ENCODE peak calls at places on chromosomes 11 and 22, in five cellular contexts. One of them, this sample, is unnamed.

GRCh38 chr11:45556851-45557707 is 108.3 kb downstream of the CHST1 start:
- DNase-seq in astrocyte of the cerebellum: no peak
- DNase-seq in nephron progenitor cell: no peak
- DNase-seq in ovary: no peak
- DNase-seq in pancreas: no peak
- DNase-seq in this sample: no peak

GRCh38 chr22:36946436-36947158 is 33.2 kb downstream of the CSF2RB start:
- DNase-seq in pancreas: no peak
- DNase-seq in nephron progenitor cell: no peak
- DNase-seq in ovary: no peak
- DNase-seq in astrocyte of the cerebellum: no peak
- DNase-seq in this sample: peak; percentile 36

GRCh38 chr11:68927280-68928107 is 23.8 kb downstream of the IGHMBP2 start:
- DNase-seq in pancreas: no peak
- DNase-seq in nephron progenitor cell: no peak
- DNase-seq in astrocyte of the cerebellum: no peak
- DNase-seq in ovary: peak; percentile 54
- DNase-seq in this sample: peak; percentile 69

GRCh38 chr11:114196994-114197702 is 99.1 kb upstream of the NNMT start:
- DNase-seq in ovary: no peak
- DNase-seq in nephron progenitor cell: no peak
- DNase-seq in astrocyte of the cerebellum: no peak
- DNase-seq in pancreas: no peak
- DNase-seq in this sample: no peak

GRCh38 chr11:128627666-128628342 is 40.4 kb upstream of the ETS1 start:
- DNase-seq in pancreas: no peak
- DNase-seq in astrocyte of the cerebellum: no peak
- DNase-seq in ovary: no peak
- DNase-seq in nephron progenitor cell: no peak
- DNase-seq in this sample: peak; percentile 45

GRCh38 chr22:31650391-31650790 is 11.6 kb downstream of the PISD start:
- DNase-seq in ovary: no peak
- DNase-seq in astrocyte of the cerebellum: peak; percentile 47
- DNase-seq in nephron progenitor cell: no peak
- DNase-seq in pancreas: no peak
- DNase-seq in this sample: no peak

GRCh38 chr11:109553284-109553683 is 131.3 kb downstream of the C11orf87 start:
- DNase-seq in pancreas: no peak
- DNase-seq in ovary: no peak
- DNase-seq in astrocyte of the cerebellum: no peak
- DNase-seq in nephron progenitor cell: no peak
- DNase-seq in this sample: no peak

GRCh38 chr22:17587631-17588030 is 24.3 kb downstream of the SLC25A18 start:
- DNase-seq in ovary: peak; percentile 1
- DNase-seq in nephron progenitor cell: no peak
- DNase-seq in pancreas: no peak
- DNase-seq in astrocyte of the cerebellum: no peak
- DNase-seq in this sample: no peak

GRCh38 chr22:48644108-48644507 is 1183.6 kb downstream of the BRD1 start:
- DNase-seq in astrocyte of the cerebellum: no peak
- DNase-seq in pancreas: no peak
- DNase-seq in nephron progenitor cell: no peak
- DNase-seq in ovary: peak; percentile 48
- DNase-seq in this sample: no peak

GRCh38 chr11:67607507-67607906 is 771 bp downstream of the NDUFV1 start:
- DNase-seq in nephron progenitor cell: no peak
- DNase-seq in astrocyte of the cerebellum: no peak
- DNase-seq in pancreas: no peak
- DNase-seq in ovary: no peak
- DNase-seq in this sample: no peak

GRCh38 chr11:8679006-8679405 is 3.5 kb downstream of the TRIM66 start:
- DNase-seq in pancreas: no peak
- DNase-seq in ovary: no peak
- DNase-seq in astrocyte of the cerebellum: no peak
- DNase-seq in nephron progenitor cell: no peak
- DNase-seq in this sample: no peak

GRCh38 chr11:107810875-107811274 is 47.7 kb downstream of the SLC35F2 start:
- DNase-seq in nephron progenitor cell: no peak
- DNase-seq in astrocyte of the cerebellum: no peak
- DNase-seq in pancreas: no peak
- DNase-seq in ovary: no peak
- DNase-seq in this sample: no peak

GRCh38 chr11:21975242-21975641 is 217.6 kb upstream of the ANO5 start:
- DNase-seq in nephron progenitor cell: no peak
- DNase-seq in astrocyte of the cerebellum: no peak
- DNase-seq in pancreas: no peak
- DNase-seq in ovary: no peak
- DNase-seq in this sample: no peak

GRCh38 chr22:28989484-28989883 is 72.1 kb downstream of the C22orf31 start:
- DNase-seq in ovary: no peak
- DNase-seq in astrocyte of the cerebellum: no peak
- DNase-seq in pancreas: no peak
- DNase-seq in nephron progenitor cell: no peak
- DNase-seq in this sample: no peak

GRCh38 chr11:103368151-103368550 is 258.9 kb downstream of the DYNC2H1 start:
- DNase-seq in ovary: no peak
- DNase-seq in pancreas: no peak
- DNase-seq in astrocyte of the cerebellum: no peak
- DNase-seq in nephron progenitor cell: no peak
- DNase-seq in this sample: no peak

GRCh38 chr11:61908730-61909622 is 8.4 kb downstream of the RAB3IL1 start:
- DNase-seq in astrocyte of the cerebellum: no peak
- DNase-seq in pancreas: no peak
- DNase-seq in nephron progenitor cell: peak; percentile 52
- DNase-seq in ovary: peak; percentile 69
- DNase-seq in this sample: no peak

GRCh38 chr11:34630544-34630943 is 9.7 kb downstream of the EHF start:
- DNase-seq in astrocyte of the cerebellum: no peak
- DNase-seq in nephron progenitor cell: no peak
- DNase-seq in ovary: no peak
- DNase-seq in pancreas: no peak
- DNase-seq in this sample: no peak

GRCh38 chr11:47394322-47395224 is 13.8 kb upstream of the SLC39A13 start:
- DNase-seq in ovary: no peak
- DNase-seq in nephron progenitor cell: no peak
- DNase-seq in pancreas: no peak
- DNase-seq in astrocyte of the cerebellum: no peak
- DNase-seq in this sample: peak; percentile 87

GRCh38 chr11:72127923-72128322 is 7.6 kb upstream of the FOLR3 start:
- DNase-seq in nephron progenitor cell: no peak
- DNase-seq in astrocyte of the cerebellum: no peak
- DNase-seq in ovary: no peak
- DNase-seq in pancreas: no peak
- DNase-seq in this sample: no peak

GRCh38 chr22:26431151-26431995 is 2.3 kb downstream of the ASPHD2 start:
- DNase-seq in astrocyte of the cerebellum: no peak
- DNase-seq in nephron progenitor cell: no peak
- DNase-seq in ovary: no peak
- DNase-seq in pancreas: no peak
- DNase-seq in this sample: peak; percentile 53

GRCh38 chr22:37909756-37910155 is 3.7 kb downstream of the MICALL1 start:
- DNase-seq in astrocyte of the cerebellum: no peak
- DNase-seq in pancreas: no peak
- DNase-seq in nephron progenitor cell: no peak
- DNase-seq in ovary: no peak
- DNase-seq in this sample: no peak

GRCh38 chr11:61751384-61751783 is 1.1 kb upstream of the MYRF start:
- DNase-seq in pancreas: no peak
- DNase-seq in ovary: peak; percentile 56
- DNase-seq in astrocyte of the cerebellum: no peak
- DNase-seq in nephron progenitor cell: no peak
- DNase-seq in this sample: no peak

GRCh38 chr22:24428751-24429410 is 1.5 kb downstream of the ADORA2A start:
- DNase-seq in ovary: no peak
- DNase-seq in pancreas: no peak
- DNase-seq in nephron progenitor cell: no peak
- DNase-seq in astrocyte of the cerebellum: no peak
- DNase-seq in this sample: no peak

GRCh38 chr11:71436861-71437260 is 11.3 kb downstream of the DHCR7 start:
- DNase-seq in nephron progenitor cell: no peak
- DNase-seq in pancreas: no peak
- DNase-seq in ovary: no peak
- DNase-seq in astrocyte of the cerebellum: no peak
- DNase-seq in this sample: no peak

GRCh38 chr11:14902650-14903350 is 10.8 kb upstream of the CYP2R1 start:
- DNase-seq in nephron progenitor cell: no peak
- DNase-seq in astrocyte of the cerebellum: no peak
- DNase-seq in pancreas: no peak
- DNase-seq in ovary: no peak
- DNase-seq in this sample: no peak

GRCh38 chr22:31585161-31585859 is 76.7 kb downstream of the PISD start:
- DNase-seq in nephron progenitor cell: no peak
- DNase-seq in astrocyte of the cerebellum: no peak
- DNase-seq in ovary: no peak
- DNase-seq in pancreas: no peak
- DNase-seq in this sample: no peak

GRCh38 chr11:130840683-130841082 is 75.6 kb downstream of the SNX19 start:
- DNase-seq in ovary: no peak
- DNase-seq in pancreas: no peak
- DNase-seq in nephron progenitor cell: no peak
- DNase-seq in astrocyte of the cerebellum: no peak
- DNase-seq in this sample: no peak

GRCh38 chr11:65187146-65187675 is 5.5 kb downstream of the CAPN1 start:
- DNase-seq in pancreas: no peak
- DNase-seq in nephron progenitor cell: no peak
- DNase-seq in ovary: peak; percentile 11
- DNase-seq in astrocyte of the cerebellum: no peak
- DNase-seq in this sample: no peak

GRCh38 chr11:12168114-12168513 is 57.7 kb downstream of the MICAL2 start:
- DNase-seq in pancreas: no peak
- DNase-seq in ovary: no peak
- DNase-seq in nephron progenitor cell: no peak
- DNase-seq in astrocyte of the cerebellum: no peak
- DNase-seq in this sample: no peak

GRCh38 chr22:37639070-37639760 is at the start of gene SH3BP1:
- DNase-seq in astrocyte of the cerebellum: no peak
- DNase-seq in nephron progenitor cell: peak; percentile 85
- DNase-seq in pancreas: peak; percentile 41
- DNase-seq in ovary: peak; percentile 62
- DNase-seq in this sample: peak; percentile 81

GRCh38 chr11:109877043-109877442 is 216.1 kb upstream of the ZC3H12C start:
- DNase-seq in nephron progenitor cell: peak; percentile 7
- DNase-seq in ovary: no peak
- DNase-seq in astrocyte of the cerebellum: no peak
- DNase-seq in pancreas: no peak
- DNase-seq in this sample: no peak

GRCh38 chr11:36454991-36455611 is 55.0 kb downstream of the TRAF6 start:
- DNase-seq in astrocyte of the cerebellum: no peak
- DNase-seq in ovary: peak; percentile 44
- DNase-seq in pancreas: no peak
- DNase-seq in nephron progenitor cell: peak; percentile 28
- DNase-seq in this sample: no peak

GRCh38 chr22:17137226-17137625 is 16.1 kb upstream of the TMEM121B start:
- DNase-seq in ovary: no peak
- DNase-seq in pancreas: no peak
- DNase-seq in astrocyte of the cerebellum: no peak
- DNase-seq in nephron progenitor cell: no peak
- DNase-seq in this sample: no peak

GRCh38 chr22:39123811-39124668 is 27.0 kb downstream of the APOBEC3H start:
- DNase-seq in pancreas: no peak
- DNase-seq in ovary: no peak
- DNase-seq in astrocyte of the cerebellum: no peak
- DNase-seq in nephron progenitor cell: peak; percentile 55
- DNase-seq in this sample: peak; percentile 25
- TF ChIP-seq CTCF in pancreas: no peak
- TF ChIP-seq CTCF in ovary: no peak
- TF ChIP-seq CTCF in astrocyte of the cerebellum: no peak
- TF ChIP-seq CTCF in nephron progenitor cell: no peak
- TF ChIP-seq CTCF in this sample: no peak

GRCh38 chr11:17738350-17739207 is 4.0 kb downstream of the KCNC1 start:
- DNase-seq in astrocyte of the cerebellum: no peak
- DNase-seq in ovary: no peak
- DNase-seq in nephron progenitor cell: peak; percentile 64
- DNase-seq in pancreas: no peak
- DNase-seq in this sample: no peak

GRCh38 chr11:17742019-17742418 is 7.4 kb downstream of the KCNC1 start:
- DNase-seq in pancreas: no peak
- DNase-seq in ovary: no peak
- DNase-seq in astrocyte of the cerebellum: no peak
- DNase-seq in nephron progenitor cell: no peak
- DNase-seq in this sample: no peak

GRCh38 chr11:17740649-17741235 is 6.2 kb downstream of the KCNC1 start:
- DNase-seq in nephron progenitor cell: no peak
- DNase-seq in ovary: no peak
- DNase-seq in astrocyte of the cerebellum: no peak
- DNase-seq in pancreas: no peak
- DNase-seq in this sample: no peak

GRCh38 chr11:17741487-17741886 is 6.9 kb downstream of the KCNC1 start:
- DNase-seq in astrocyte of the cerebellum: no peak
- DNase-seq in ovary: no peak
- DNase-seq in pancreas: no peak
- DNase-seq in nephron progenitor cell: no peak
- DNase-seq in this sample: no peak

DNA sequence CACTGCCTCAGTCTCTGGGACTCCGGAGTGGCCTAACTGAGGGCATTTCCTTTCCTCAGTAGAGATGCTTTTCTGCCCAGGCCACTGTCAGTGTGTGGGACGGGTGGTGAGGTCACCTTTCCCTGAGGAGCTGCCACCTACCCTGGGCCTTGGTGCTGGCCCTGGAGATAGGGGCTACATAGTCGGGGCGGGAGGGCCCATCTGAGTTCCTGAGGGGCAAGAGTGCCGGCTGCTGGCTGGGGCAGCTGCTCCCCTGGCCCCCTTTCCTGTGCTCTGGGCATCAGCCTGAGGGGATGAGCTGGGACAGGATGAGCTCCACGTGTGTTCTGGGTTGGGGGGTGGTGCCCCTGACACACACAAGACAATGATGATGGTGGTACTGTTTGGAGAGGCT is 5.4 kb downstream of the KCNC1 start:
- DNase-seq in astrocyte of the cerebellum: no peak
- DNase-seq in ovary: no peak
- DNase-seq in nephron progenitor cell: no peak
- DNase-seq in pancreas: no peak
- DNase-seq in this sample: no peak
- TF ChIP-seq CTCF in astrocyte of the cerebellum: no peak
- TF ChIP-seq CTCF in ovary: no peak
- TF ChIP-seq CTCF in nephron progenitor cell: no peak
- TF ChIP-seq CTCF in pancreas: no peak
- TF ChIP-seq CTCF in this sample: no peak

GRCh38 chr11:117456027-117456720 is 128.5 kb downstream of the CEP164 start:
- DNase-seq in pancreas: no peak
- DNase-seq in nephron progenitor cell: no peak
- DNase-seq in ovary: no peak
- DNase-seq in astrocyte of the cerebellum: no peak
- DNase-seq in this sample: peak; percentile 76
- TF ChIP-seq CTCF in pancreas: no peak
- TF ChIP-seq CTCF in nephron progenitor cell: no peak
- TF ChIP-seq CTCF in ovary: no peak
- TF ChIP-seq CTCF in astrocyte of the cerebellum: no peak
- TF ChIP-seq CTCF in this sample: no peak

DNA sequence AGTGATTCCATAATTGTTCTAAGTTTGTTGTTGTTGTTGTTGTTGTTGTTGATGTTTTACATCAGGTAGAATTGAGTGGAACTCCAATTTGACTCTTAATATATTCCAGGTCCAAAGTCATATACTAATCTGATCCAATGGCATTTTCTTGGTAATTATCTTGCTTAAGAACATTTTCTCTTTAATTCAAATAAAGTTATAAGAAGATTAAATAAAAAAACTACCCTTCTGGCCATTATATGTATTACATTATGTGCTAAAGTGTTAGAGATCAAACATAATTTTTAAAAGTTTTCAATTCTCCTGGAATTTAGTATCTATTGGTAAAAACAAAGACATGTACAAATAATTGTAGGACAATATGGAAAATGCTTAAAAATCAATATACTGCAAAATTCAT is 775.4 kb downstream of the LUZP2 start:
- DNase-seq in pancreas: no peak
- DNase-seq in astrocyte of the cerebellum: no peak
- DNase-seq in ovary: no peak
- DNase-seq in nephron progenitor cell: no peak
- DNase-seq in this sample: no peak
- TF ChIP-seq CTCF in pancreas: no peak
- TF ChIP-seq CTCF in astrocyte of the cerebellum: no peak
- TF ChIP-seq CTCF in ovary: no peak
- TF ChIP-seq CTCF in nephron progenitor cell: no peak
- TF ChIP-seq CTCF in this sample: no peak

This sample was measured in GM10248.